ENCODE peak calls at places on chromosomes 16 and 17, in five cellular contexts. O, G, R, J and L are unnamed samples.

GRCh38 chr17:64282753-64283080 is 19.7 kb upstream of the TEX2 start:
- DNase-seq in J (no peak), O (peak), R (no peak), G (no peak), L (no peak)

GRCh38 chr16:12695454-12695853 is 108.2 kb downstream of the CPPED1 start:
- DNase-seq in O (no peak), G (no peak), R (no peak), J (no peak), L (no peak)

GRCh38 chr16:9097266-9098219 is 6.1 kb downstream of the HAPSTR1 start:
- DNase-seq in J (no peak), R (no peak), G (no peak), O (no peak), L (no peak)

GRCh38 chr17:28113269-28113668 is 70.8 kb downstream of the NLK start:
- DNase-seq in J (peak), O (no peak), R (no peak), G (no peak), L (no peak)

GRCh38 chr17:64358261-64358788 is 32.3 kb downstream of the PECAM1 start:
- DNase-seq in G (no peak), O (peak), R (no peak), J (no peak), L (no peak)

GRCh38 chr16:12433691-12434390 is 369.8 kb downstream of the CPPED1 start:
- DNase-seq in R (no peak), G (no peak), J (no peak), O (no peak), L (no peak)

GRCh38 chr17:64336760-64337413 is 53.8 kb downstream of the PECAM1 start:
- DNase-seq in G (no peak), R (no peak), O (no peak), J (no peak), L (no peak)

GRCh38 chr16:19840524-19841110 is 44.0 kb downstream of the GPRC5B start:
- DNase-seq in J (no peak), O (peak), G (no peak), R (no peak), L (no peak)

GRCh38 chr17:13051876-13052275 is 34.0 kb upstream of the ELAC2 start:
- DNase-seq in G (no peak), J (no peak), R (no peak), O (no peak), L (no peak)

GRCh38 chr17:78745407-78746088 is 36.5 kb downstream of the CYTH1 start:
- DNase-seq in O (peak), J (peak), G (peak), R (no peak), L (no peak)

GRCh38 chr16:47727131-47727530 is 266.0 kb downstream of the PHKB start:
- DNase-seq in J (no peak), R (no peak), G (no peak), O (no peak), L (no peak)

GRCh38 chr17:77728022-77728671 is 230.4 kb upstream of the TNRC6C start:
- DNase-seq in R (no peak), G (no peak), J (no peak), O (peak), L (no peak)

GRCh38 chr17:79317916-79318315 is 243.3 kb downstream of the ENGASE start:
- DNase-seq in R (no peak), G (no peak), J (no peak), O (no peak), L (no peak)

GRCh38 chr16:567362-568256 is 804 bp downstream of the NHLRC4 start:
- DNase-seq in O (no peak), R (no peak), J (no peak), G (no peak), L (no peak)

GRCh38 chr17:51257150-51258081 is 2.4 kb downstream of the MBTD1 start:
- DNase-seq in R (no peak), O (no peak), J (peak), G (no peak), L (no peak)

GRCh38 chr16:21081329-21081728 is 69.3 kb downstream of the DNAH3 start:
- DNase-seq in J (no peak), O (no peak), G (no peak), R (no peak), L (no peak)

GRCh38 chr17:44059101-44059892 is 7.2 kb downstream of the LSM12 start:
- DNase-seq in G (no peak), J (no peak), O (no peak), R (no peak), L (no peak)

GRCh38 chr17:41367426-41368075 is 2.1 kb downstream of the KRT33B start:
- DNase-seq in J (peak), G (no peak), R (no peak), O (no peak), L (no peak)

GRCh38 chr17:82497483-82498405 is 21.8 kb upstream of the FOXK2 start:
- DNase-seq in G (peak), R (peak), J (peak), O (peak), L (no peak)

GRCh38 chr16:49528035-49528434 is 154.4 kb downstream of the C16orf78 start:
- DNase-seq in O (no peak), G (no peak), J (peak), R (no peak), L (no peak)

GRCh38 chr16:4391635-4392381 is 20.2 kb downstream of the VASN start:
- DNase-seq in G (no peak), J (no peak), O (no peak), R (no peak), L (no peak)

GRCh38 chr16:77195411-77195810 is 3.8 kb upstream of the SYCE1L start:
- DNase-seq in G (no peak), O (no peak), R (no peak), J (no peak), L (no peak)